ENCODE peak calls at places on chromosomes 12 and 14, in seven cellular contexts. S is esophagus squamous epithelium, B is right lobe of liver, Y is left ventricle myocardium inferior, O is HCT116, D is adrenal gland, P is uterus. N is an unnamed sample. For H3K27me3 and H3K36me3, the result is how much of the 10 kb centered on the place peaks cover.

GRCh38 chr12:25957898-25958253 is 606 bp upstream of the RASSF8 start:
- DNase-seq in Y (no peak), P (peak), B (no peak), D (no peak), O (no peak), S (no peak), N (no peak)

GRCh38 chr12:126837697-126838096 is 1429.3 kb upstream of the TMEM132C start:
- DNase-seq in B (no peak), D (no peak), O (no peak), S (no peak), Y (no peak), P (no peak), N (no peak)

GRCh38 chr12:51389302-51389999 is 1.8 kb downstream of the GALNT6 start:
- DNase-seq in D (no peak), S (no peak), O (no peak), B (no peak), Y (no peak), P (no peak), N (no peak)

GRCh38 chr12:131827961-131828534 is at the start of gene MMP17:
- DNase-seq in Y (peak), D (no peak), B (no peak), P (no peak), S (no peak), O (no peak), N (peak)

GRCh38 chr12:59431266-59431665 is 164.6 kb upstream of the SLC16A7 start:
- DNase-seq in S (no peak), B (no peak), P (no peak), Y (no peak), O (no peak), D (no peak), N (no peak)

GRCh38 chr14:77041837-77042557 is 13.5 kb upstream of the IRF2BPL start:
- DNase-seq in D (peak), S (no peak), Y (peak), B (no peak), O (no peak), P (peak), N (no peak)

GRCh38 chr12:64701283-64701682 is 57.9 kb downstream of the GNS start:
- DNase-seq in O (no peak), B (no peak), S (no peak), D (no peak), P (no peak), Y (no peak), N (no peak)

GRCh38 chr14:96156804-96157760 is 47.6 kb upstream of the BDKRB2 start:
- DNase-seq in O (no peak), P (no peak), S (no peak), Y (no peak), B (no peak), D (peak), N (no peak)

GRCh38 chr12:84727964-84728363 is 184.6 kb downstream of the SLC6A15 start:
- DNase-seq in S (no peak), D (no peak), Y (no peak), O (no peak), P (no peak), B (no peak), N (no peak)

GRCh38 chr14:51871846-51872245 is 11.4 kb downstream of the GNG2 start:
- DNase-seq in P (no peak), Y (no peak), B (no peak), S (no peak), O (no peak), D (no peak), N (no peak)

GRCh38 chr12:75666980-75667359 is 155.6 kb upstream of the KRR1 start:
- DNase-seq in S (no peak), D (no peak), O (peak), P (no peak), Y (no peak), B (no peak), N (no peak)

GRCh38 chr14:40122978-40123648 is 690.9 kb upstream of the FBXO33 start:
- DNase-seq in O (peak), B (no peak), P (no peak), D (no peak), S (no peak), Y (no peak), N (no peak)

GRCh38 chr12:111455448-111456320 is 50.0 kb downstream of the SH2B3 start:
- DNase-seq in B (no peak), P (no peak), Y (no peak), D (peak), O (no peak), S (no peak), N (no peak)

GRCh38 chr12:75685826-75686225 is 174.4 kb upstream of the KRR1 start:
- DNase-seq in S (no peak), B (no peak), D (no peak), O (no peak), Y (no peak), P (no peak), N (no peak)

GRCh38 chr12:264269-264668 is 1.6 kb upstream of the SLC6A13 start:
- DNase-seq in O (no peak), S (no peak), Y (no peak), B (no peak), D (no peak), P (no peak), N (no peak)

GRCh38 chr12:263574-263973 is 938 bp upstream of the SLC6A13 start:
- DNase-seq in B (no peak), Y (no peak), O (no peak), S (no peak), D (no peak), P (no peak), N (no peak)

GRCh38 chr12:262817-263216 is at the start of gene SLC6A13:
- DNase-seq in D (no peak), Y (no peak), S (no peak), B (no peak), P (no peak), O (no peak), N (no peak)

GRCh38 chr12:265096-265495 is 2.5 kb upstream of the SLC6A13 start:
- DNase-seq in B (no peak), Y (no peak), O (no peak), P (no peak), D (no peak), S (no peak), N (no peak)

GRCh38 chr12:262113-262512 is 523 bp downstream of the SLC6A13 start:
- DNase-seq in P (no peak), S (no peak), D (no peak), O (no peak), Y (no peak), B (no peak), N (no peak)
- H3K27me3 ChIP-seq in P (under half), S (under half), D (under half), O (under half), Y (under half), B (under half), N (under half)

DNA sequence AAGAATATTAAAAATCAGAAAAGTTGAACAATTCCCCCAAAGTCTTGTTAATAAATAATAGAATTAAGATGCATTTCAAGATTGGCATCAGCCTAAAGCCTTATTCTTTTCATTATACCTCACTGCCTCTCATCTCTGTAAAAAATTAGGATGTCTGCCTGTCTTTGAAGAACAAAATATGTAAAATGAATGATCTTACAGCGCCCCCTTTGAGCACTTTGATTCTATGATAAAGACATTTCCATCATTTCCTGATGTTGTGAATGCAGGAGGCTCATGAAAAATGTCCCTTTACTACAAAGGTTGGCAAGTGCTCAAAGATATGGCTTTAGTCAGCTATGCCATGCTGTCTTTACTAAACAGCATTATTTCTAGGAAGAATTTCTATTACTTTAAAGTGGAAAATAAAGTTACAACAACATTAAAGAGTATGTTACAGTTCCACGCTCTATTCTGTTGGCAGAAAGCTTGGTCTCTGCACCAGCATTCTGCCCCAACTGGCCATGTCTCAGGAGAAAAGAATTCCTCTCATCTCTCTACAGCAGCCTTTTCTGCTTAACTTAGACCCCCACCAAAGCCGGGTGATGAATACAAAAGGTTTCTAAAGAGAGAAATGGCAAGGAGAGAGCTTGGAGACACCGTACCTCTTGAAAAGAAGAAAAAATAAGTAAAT is 95.1 kb downstream of the LLPH start:
- DNase-seq in O (peak), D (no peak), B (no peak), S (no peak), P (no peak), Y (no peak), N (no peak)
- TF ChIP-seq CTCF in O (peak), D (peak), B (peak), S (no peak), P (peak), Y (peak), N (no peak)

DNA sequence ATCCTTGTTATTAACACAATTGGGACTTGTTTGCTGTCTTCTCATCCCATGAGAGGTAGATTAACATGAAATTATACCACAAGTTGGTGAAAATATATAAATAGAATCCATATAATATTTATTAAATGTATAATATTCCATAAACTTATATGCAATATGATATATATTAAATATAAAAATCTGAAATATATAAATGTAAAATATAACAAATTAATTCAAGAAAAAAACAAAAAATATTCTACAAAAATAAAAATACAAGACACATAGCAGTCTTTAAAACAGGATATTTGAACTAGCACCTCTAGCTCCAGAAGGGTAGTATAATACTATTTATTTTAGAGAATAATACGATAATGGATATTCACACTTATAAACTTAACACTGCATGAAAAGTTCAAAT is 603.3 kb upstream of the FLRT2 start:
- DNase-seq in B (no peak), O (no peak), S (no peak), Y (no peak), P (no peak), D (no peak), N (no peak)
- H3K36me3 ChIP-seq in B (under half), O (under half), S (under half), Y (under half), P (under half), D (under half), N (under half)

GRCh38 chr12:5044420-5045295 is 979 bp downstream of the KCNA5 start:
- DNase-seq in D (no peak), P (no peak), B (no peak), Y (no peak), O (no peak), S (no peak), N (no peak)
- H3K27me3 ChIP-seq in D (under half), P (under half), B (under half), Y (under half), O (half or more), S (under half), N (under half)

GRCh38 chr12:122449317-122449716 is 26.8 kb upstream of the CLIP1 start:
- DNase-seq in P (no peak), D (no peak), S (no peak), Y (no peak), B (no peak), O (peak), N (no peak)
- TF ChIP-seq CTCF in P (no peak), D (no peak), S (peak), Y (no peak), B (no peak), O (no peak), N (no peak)

N was measured in spleen.